ENCODE peak calls at places on chromosomes 13 and 19, in nine cellular contexts. One of them, this sample, is unnamed.

GRCh38 chr19:43582495-43582894 is 6.9 kb downstream of the PINLYP start:
- DNase-seq in left ventricle myocardium inferior: no peak
- DNase-seq in posterior cingulate gyrus: no peak
- DNase-seq in endothelial cell: no peak
- DNase-seq in fibroblast of lung: no peak
- DNase-seq in stimulated activated CD4-positive, alpha-beta T cell treated with anti-CD3 and anti-CD28 coated beads, Interleukin-2, amount 100 ng/mL, for 48 hours: no peak
- DNase-seq in T1000: no peak
- DNase-seq in tibial artery: no peak
- DNase-seq in T-helper 17 cell: no peak
- DNase-seq in this sample: no peak

GRCh38 chr19:16326401-16327130 is 1.9 kb downstream of the KLF2 start:
- DNase-seq in left ventricle myocardium inferior: no peak
- DNase-seq in posterior cingulate gyrus: no peak
- DNase-seq in endothelial cell: no peak
- DNase-seq in fibroblast of lung: no peak
- DNase-seq in stimulated activated CD4-positive, alpha-beta T cell treated with anti-CD3 and anti-CD28 coated beads, Interleukin-2, amount 100 ng/mL, for 48 hours: no peak
- DNase-seq in T1000: no peak
- DNase-seq in tibial artery: no peak
- DNase-seq in T-helper 17 cell: no peak
- DNase-seq in this sample: no peak

GRCh38 chr13:66794340-66795031 is 435.6 kb downstream of the PCDH9 start:
- DNase-seq in left ventricle myocardium inferior: no peak
- DNase-seq in posterior cingulate gyrus: no peak
- DNase-seq in endothelial cell: no peak
- DNase-seq in fibroblast of lung: no peak
- DNase-seq in stimulated activated CD4-positive, alpha-beta T cell treated with anti-CD3 and anti-CD28 coated beads, Interleukin-2, amount 100 ng/mL, for 48 hours: no peak
- DNase-seq in T1000: no peak
- DNase-seq in tibial artery: no peak
- DNase-seq in T-helper 17 cell: no peak
- DNase-seq in this sample: no peak

GRCh38 chr19:4732680-4733114 is 9.1 kb upstream of the DPP9 start:
- DNase-seq in left ventricle myocardium inferior: peak
- DNase-seq in posterior cingulate gyrus: peak
- DNase-seq in endothelial cell: peak
- DNase-seq in fibroblast of lung: peak
- DNase-seq in stimulated activated CD4-positive, alpha-beta T cell treated with anti-CD3 and anti-CD28 coated beads, Interleukin-2, amount 100 ng/mL, for 48 hours: peak
- DNase-seq in T1000: no peak
- DNase-seq in tibial artery: no peak
- DNase-seq in T-helper 17 cell: no peak
- DNase-seq in this sample: no peak

GRCh38 chr13:111318396-111318795 is 2.0 kb upstream of the TEX29 start:
- DNase-seq in left ventricle myocardium inferior: no peak
- DNase-seq in posterior cingulate gyrus: no peak
- DNase-seq in endothelial cell: no peak
- DNase-seq in fibroblast of lung: no peak
- DNase-seq in stimulated activated CD4-positive, alpha-beta T cell treated with anti-CD3 and anti-CD28 coated beads, Interleukin-2, amount 100 ng/mL, for 48 hours: no peak
- DNase-seq in T1000: no peak
- DNase-seq in tibial artery: no peak
- DNase-seq in T-helper 17 cell: no peak
- DNase-seq in this sample: no peak

GRCh38 chr13:39859898-39860297 is 204.4 kb downstream of the COG6 start:
- DNase-seq in left ventricle myocardium inferior: no peak
- DNase-seq in posterior cingulate gyrus: no peak
- DNase-seq in endothelial cell: no peak
- DNase-seq in fibroblast of lung: no peak
- DNase-seq in stimulated activated CD4-positive, alpha-beta T cell treated with anti-CD3 and anti-CD28 coated beads, Interleukin-2, amount 100 ng/mL, for 48 hours: no peak
- DNase-seq in T1000: no peak
- DNase-seq in tibial artery: no peak
- DNase-seq in T-helper 17 cell: no peak
- DNase-seq in this sample: no peak

GRCh38 chr19:47723573-47723923 is 10.3 kb downstream of the EHD2 start:
- DNase-seq in left ventricle myocardium inferior: peak
- DNase-seq in posterior cingulate gyrus: no peak
- DNase-seq in endothelial cell: no peak
- DNase-seq in fibroblast of lung: peak
- DNase-seq in stimulated activated CD4-positive, alpha-beta T cell treated with anti-CD3 and anti-CD28 coated beads, Interleukin-2, amount 100 ng/mL, for 48 hours: no peak
- DNase-seq in T1000: no peak
- DNase-seq in tibial artery: peak
- DNase-seq in T-helper 17 cell: no peak
- DNase-seq in this sample: peak

GRCh38 chr13:20848944-20849343 is 53.6 kb downstream of the XPO4 start:
- DNase-seq in left ventricle myocardium inferior: no peak
- DNase-seq in posterior cingulate gyrus: no peak
- DNase-seq in endothelial cell: no peak
- DNase-seq in fibroblast of lung: peak
- DNase-seq in stimulated activated CD4-positive, alpha-beta T cell treated with anti-CD3 and anti-CD28 coated beads, Interleukin-2, amount 100 ng/mL, for 48 hours: no peak
- DNase-seq in T1000: no peak
- DNase-seq in tibial artery: no peak
- DNase-seq in T-helper 17 cell: no peak
- DNase-seq in this sample: no peak

GRCh38 chr19:44551850-44552249 is 22.4 kb upstream of the CEACAM20 start:
- DNase-seq in left ventricle myocardium inferior: no peak
- DNase-seq in posterior cingulate gyrus: no peak
- DNase-seq in endothelial cell: no peak
- DNase-seq in fibroblast of lung: no peak
- DNase-seq in stimulated activated CD4-positive, alpha-beta T cell treated with anti-CD3 and anti-CD28 coated beads, Interleukin-2, amount 100 ng/mL, for 48 hours: no peak
- DNase-seq in T1000: no peak
- DNase-seq in tibial artery: no peak
- DNase-seq in T-helper 17 cell: no peak
- DNase-seq in this sample: peak

GRCh38 chr13:41782086-41782485 is 178.8 kb downstream of the VWA8 start:
- DNase-seq in left ventricle myocardium inferior: no peak
- DNase-seq in posterior cingulate gyrus: no peak
- DNase-seq in endothelial cell: no peak
- DNase-seq in fibroblast of lung: no peak
- DNase-seq in stimulated activated CD4-positive, alpha-beta T cell treated with anti-CD3 and anti-CD28 coated beads, Interleukin-2, amount 100 ng/mL, for 48 hours: no peak
- DNase-seq in T1000: no peak
- DNase-seq in tibial artery: no peak
- DNase-seq in T-helper 17 cell: no peak
- DNase-seq in this sample: no peak

GRCh38 chr19:47853003-47853402 is 6.0 kb upstream of the TPRX2 start:
- DNase-seq in left ventricle myocardium inferior: no peak
- DNase-seq in posterior cingulate gyrus: no peak
- DNase-seq in endothelial cell: no peak
- DNase-seq in fibroblast of lung: no peak
- DNase-seq in stimulated activated CD4-positive, alpha-beta T cell treated with anti-CD3 and anti-CD28 coated beads, Interleukin-2, amount 100 ng/mL, for 48 hours: no peak
- DNase-seq in T1000: no peak
- DNase-seq in tibial artery: no peak
- DNase-seq in T-helper 17 cell: no peak
- DNase-seq in this sample: no peak

GRCh38 chr13:28859069-28859468 is 38.9 kb downstream of the MTUS2 start:
- DNase-seq in left ventricle myocardium inferior: no peak
- DNase-seq in posterior cingulate gyrus: no peak
- DNase-seq in endothelial cell: no peak
- DNase-seq in fibroblast of lung: no peak
- DNase-seq in stimulated activated CD4-positive, alpha-beta T cell treated with anti-CD3 and anti-CD28 coated beads, Interleukin-2, amount 100 ng/mL, for 48 hours: no peak
- DNase-seq in T1000: no peak
- DNase-seq in tibial artery: no peak
- DNase-seq in T-helper 17 cell: no peak
- DNase-seq in this sample: no peak

GRCh38 chr13:89899302-89900103 is 1448.0 kb upstream of the MIR17HG start:
- DNase-seq in left ventricle myocardium inferior: no peak
- DNase-seq in posterior cingulate gyrus: no peak
- DNase-seq in endothelial cell: no peak
- DNase-seq in fibroblast of lung: no peak
- DNase-seq in stimulated activated CD4-positive, alpha-beta T cell treated with anti-CD3 and anti-CD28 coated beads, Interleukin-2, amount 100 ng/mL, for 48 hours: no peak
- DNase-seq in T1000: no peak
- DNase-seq in tibial artery: no peak
- DNase-seq in T-helper 17 cell: no peak
- DNase-seq in this sample: no peak

GRCh38 chr19:5828661-5829566 is 10.6 kb downstream of the FUT6 start:
- DNase-seq in left ventricle myocardium inferior: peak
- DNase-seq in posterior cingulate gyrus: no peak
- DNase-seq in endothelial cell: no peak
- DNase-seq in fibroblast of lung: peak
- DNase-seq in stimulated activated CD4-positive, alpha-beta T cell treated with anti-CD3 and anti-CD28 coated beads, Interleukin-2, amount 100 ng/mL, for 48 hours: peak
- DNase-seq in T1000: no peak
- DNase-seq in tibial artery: no peak
- DNase-seq in T-helper 17 cell: no peak
- DNase-seq in this sample: no peak

GRCh38 chr13:66492479-66492878 is 737.7 kb downstream of the PCDH9 start:
- DNase-seq in left ventricle myocardium inferior: no peak
- DNase-seq in posterior cingulate gyrus: no peak
- DNase-seq in endothelial cell: peak
- DNase-seq in fibroblast of lung: no peak
- DNase-seq in stimulated activated CD4-positive, alpha-beta T cell treated with anti-CD3 and anti-CD28 coated beads, Interleukin-2, amount 100 ng/mL, for 48 hours: no peak
- DNase-seq in T1000: no peak
- DNase-seq in tibial artery: no peak
- DNase-seq in T-helper 17 cell: no peak
- DNase-seq in this sample: no peak

GRCh38 chr13:73039201-73040108 is 19.4 kb upstream of the KLF5 start:
- DNase-seq in left ventricle myocardium inferior: no peak
- DNase-seq in posterior cingulate gyrus: no peak
- DNase-seq in endothelial cell: no peak
- DNase-seq in fibroblast of lung: no peak
- DNase-seq in stimulated activated CD4-positive, alpha-beta T cell treated with anti-CD3 and anti-CD28 coated beads, Interleukin-2, amount 100 ng/mL, for 48 hours: no peak
- DNase-seq in T1000: no peak
- DNase-seq in tibial artery: no peak
- DNase-seq in T-helper 17 cell: no peak
- DNase-seq in this sample: no peak

GRCh38 chr19:3852614-3853254 is 16.1 kb downstream of the ZFR2 start:
- DNase-seq in left ventricle myocardium inferior: no peak
- DNase-seq in posterior cingulate gyrus: no peak
- DNase-seq in endothelial cell: no peak
- DNase-seq in fibroblast of lung: peak
- DNase-seq in stimulated activated CD4-positive, alpha-beta T cell treated with anti-CD3 and anti-CD28 coated beads, Interleukin-2, amount 100 ng/mL, for 48 hours: no peak
- DNase-seq in T1000: peak
- DNase-seq in tibial artery: no peak
- DNase-seq in T-helper 17 cell: no peak
- DNase-seq in this sample: no peak

GRCh38 chr19:58401825-58402433 is 6.5 kb downstream of the RNF225 start:
- DNase-seq in left ventricle myocardium inferior: no peak
- DNase-seq in posterior cingulate gyrus: no peak
- DNase-seq in endothelial cell: no peak
- DNase-seq in fibroblast of lung: no peak
- DNase-seq in stimulated activated CD4-positive, alpha-beta T cell treated with anti-CD3 and anti-CD28 coated beads, Interleukin-2, amount 100 ng/mL, for 48 hours: no peak
- DNase-seq in T1000: no peak
- DNase-seq in tibial artery: no peak
- DNase-seq in T-helper 17 cell: no peak
- DNase-seq in this sample: no peak

GRCh38 chr13:40681341-40682051 is 15.1 kb upstream of the FOXO1 start:
- DNase-seq in left ventricle myocardium inferior: no peak
- DNase-seq in posterior cingulate gyrus: no peak
- DNase-seq in endothelial cell: no peak
- DNase-seq in fibroblast of lung: no peak
- DNase-seq in stimulated activated CD4-positive, alpha-beta T cell treated with anti-CD3 and anti-CD28 coated beads, Interleukin-2, amount 100 ng/mL, for 48 hours: no peak
- DNase-seq in T1000: no peak
- DNase-seq in tibial artery: no peak
- DNase-seq in T-helper 17 cell: no peak
- DNase-seq in this sample: no peak

GRCh38 chr13:26839682-26840081 is 79.1 kb upstream of the GPR12 start:
- DNase-seq in left ventricle myocardium inferior: no peak
- DNase-seq in posterior cingulate gyrus: no peak
- DNase-seq in endothelial cell: no peak
- DNase-seq in fibroblast of lung: no peak
- DNase-seq in stimulated activated CD4-positive, alpha-beta T cell treated with anti-CD3 and anti-CD28 coated beads, Interleukin-2, amount 100 ng/mL, for 48 hours: no peak
- DNase-seq in T1000: no peak
- DNase-seq in tibial artery: no peak
- DNase-seq in T-helper 17 cell: no peak
- DNase-seq in this sample: peak